ENCODE peak calls at places on chromosome 20, in four cellular contexts. Q is A549, G is fibroblast of lung, N is AG20443. J is an unnamed sample.

GRCh38 chr20:11810316-11811130 is 107.2 kb upstream of the BTBD3 start:
- DNase-seq in G (peak), Q (no peak), N (peak), J (peak)

GRCh38 chr20:18728165-18728866 is 85.3 kb upstream of the SCP2D1 start:
- DNase-seq in Q (no peak), G (no peak), N (no peak), J (no peak)

GRCh38 chr20:64045346-64046011 is 4.0 kb downstream of the SOX18 start:
- DNase-seq in G (no peak), N (no peak), Q (no peak), J (no peak)

GRCh38 chr20:63884506-63885263 is 10.2 kb upstream of the DNAJC5 start:
- DNase-seq in N (no peak), G (no peak), Q (no peak), J (no peak)

GRCh38 chr20:54340667-54341081 is 132.8 kb downstream of the PFDN4 start:
- DNase-seq in N (peak), G (peak), Q (no peak), J (no peak)

GRCh38 chr20:23565503-23566056 is 2.7 kb downstream of the CST9L start:
- DNase-seq in Q (no peak), G (no peak), N (no peak), J (no peak)

GRCh38 chr20:3889489-3890409 is 562 bp downstream of the PANK2 start:
- DNase-seq in Q (peak), G (no peak), N (peak), J (peak)

GRCh38 chr20:2449386-2449785 is 21.2 kb downstream of the SNRPB start:
- DNase-seq in G (no peak), Q (no peak), N (no peak), J (no peak)

GRCh38 chr20:57849126-57849867 is 139.5 kb upstream of the PMEPA1 start:
- DNase-seq in N (peak), Q (no peak), G (no peak), J (no peak)

GRCh38 chr20:32354592-32355416 is 3.3 kb upstream of the ASXL1 start:
- DNase-seq in N (no peak), Q (peak), G (peak), J (peak)

GRCh38 chr20:58852559-58853271 is at the start of gene GNAS:
- DNase-seq in G (peak), Q (peak), N (peak), J (peak)

J was measured in HCEC 1CT.